ENCODE peak calls at places on chromosomes 1 and 21, in six cellular contexts. C is left lung, N is SJSA1, J is DMS153, W is heart right ventricle, T is amniotic stem cell. O is an unnamed sample.

GRCh38 chr1:234702342-234703000 is 92.5 kb upstream of the IRF2BP2 start:
- DNase-seq in N (peak; percentile 21), J (no peak), W (no peak), T (no peak), C (no peak), O (peak; percentile 70)

GRCh38 chr1:226223157-226223785 is at the start of gene MIXL1:
- DNase-seq in J (no peak), N (no peak), T (no peak), C (no peak), W (no peak), O (no peak)

GRCh38 chr1:240169188-240169587 is 77.5 kb downstream of the FMN2 start:
- DNase-seq in N (no peak), T (no peak), C (no peak), W (no peak), J (no peak), O (no peak)

GRCh38 chr1:245332513-245332912 is 177.7 kb downstream of the KIF26B start:
- DNase-seq in W (no peak), C (no peak), N (no peak), J (no peak), T (no peak), O (no peak)

GRCh38 chr1:212287261-212287895 is 2.2 kb downstream of the PPP2R5A start:
- DNase-seq in W (no peak), T (no peak), N (no peak), J (no peak), C (no peak), O (no peak)

GRCh38 chr1:162113419-162113818 is 43.9 kb downstream of the NOS1AP start:
- DNase-seq in J (no peak), C (no peak), N (no peak), W (no peak), T (no peak), O (no peak)

GRCh38 chr1:190464686-190465085 is 13.0 kb downstream of the BRINP3 start:
- DNase-seq in T (no peak), W (no peak), N (no peak), C (no peak), J (no peak), O (no peak)

GRCh38 chr21:35048706-35049617 is at the start of gene RUNX1:
- DNase-seq in T (no peak), N (peak; percentile 85), W (no peak), C (peak; percentile 72), J (no peak), O (no peak)

GRCh38 chr1:157653494-157653873 is 47.1 kb downstream of the FCRL3 start:
- DNase-seq in T (no peak), W (no peak), C (no peak), N (no peak), J (no peak), O (no peak)

GRCh38 chr1:53678507-53678906 is 60.5 kb downstream of the GLIS1 start:
- DNase-seq in C (no peak), N (no peak), W (no peak), T (no peak), J (no peak), O (no peak)

GRCh38 chr1:236148471-236148847 is 6.1 kb downstream of the GPR137B start:
- DNase-seq in C (no peak), N (no peak), W (no peak), T (no peak), J (no peak), O (no peak)

GRCh38 chr1:23187637-23188036 is 19.0 kb upstream of the LUZP1 start:
- DNase-seq in C (no peak), T (no peak), N (no peak), W (no peak), J (no peak), O (no peak)

GRCh38 chr1:248757784-248758195 is 2.2 kb upstream of the LYPD8 start:
- DNase-seq in J (no peak), C (no peak), T (no peak), W (no peak), N (no peak), O (no peak)

GRCh38 chr1:86846166-86846647 is 67.7 kb downstream of the SELENOF start:
- DNase-seq in W (no peak), N (no peak), J (no peak), T (no peak), C (no peak), O (no peak)

GRCh38 chr1:13556224-13556764 is 27.3 kb upstream of the PDPN start:
- DNase-seq in T (no peak), N (no peak), C (no peak), W (no peak), J (no peak), O (no peak)

GRCh38 chr1:2860476-2861142 is 59.1 kb upstream of the TTC34 start:
- DNase-seq in C (peak; percentile 61), T (no peak), W (no peak), J (no peak), N (no peak), O (peak; percentile 24)

GRCh38 chr1:42431514-42431913 is 24.3 kb downstream of the ZMYND12 start:
- DNase-seq in N (no peak), T (no peak), C (no peak), W (no peak), J (peak; percentile 22), O (no peak)

GRCh38 chr1:220123889-220124288 is 30.0 kb downstream of the IARS2 start:
- DNase-seq in W (no peak), N (no peak), T (no peak), J (no peak), C (no peak), O (no peak)

GRCh38 chr1:204842892-204843291 is 27.8 kb upstream of the NFASC start:
- DNase-seq in C (no peak), T (no peak), W (no peak), N (no peak), J (peak; percentile 88), O (no peak)

GRCh38 chr1:78726686-78727085 is 77.1 kb downstream of the IFI44 start:
- DNase-seq in W (no peak), T (no peak), N (no peak), J (no peak), C (no peak), O (no peak)

GRCh38 chr1:154772056-154772455 is 98.0 kb downstream of the KCNN3 start:
- DNase-seq in J (no peak), T (no peak), N (no peak), W (no peak), C (no peak), O (no peak)

O was measured in Right ventricle myocardium superior.